ENCODE peak calls at places on chromosome 13, in ten cellular contexts. W is AG04450; T is thoracic aorta; A is NCI-H1694; P is cardiac fibroblast; C is germinal center; Z is ureter; U is stimulated activated CD4-positive, alpha-beta T cell treated with anti-CD3 and anti-CD28 coated beads, Interleukin-4, amount 100 ng/mL, for 4 hours; Y is progenitor cell of endocrine pancreas; V is osteocyte. F is an unnamed sample.

GRCh38 chr13:57739089-57739488 is 107.5 kb downstream of the PCDH17 start:
- DNase-seq in C (no peak), Z (no peak), W (no peak), P (peak; percentile 5), T (no peak), Y (no peak), U (no peak), A (no peak), V (no peak), F (no peak)

GRCh38 chr13:111114362-111115050 is 604 bp upstream of the ARHGEF7 start:
- DNase-seq in P (peak; percentile 48), T (peak; percentile 30), U (peak; percentile 15), C (peak; percentile 40), A (no peak), Y (peak; percentile 37), V (no peak), Z (no peak), W (no peak), F (no peak)

GRCh38 chr13:62302341-62302740 is 886.7 kb upstream of the PCDH20 start:
- DNase-seq in P (no peak), U (no peak), C (no peak), W (no peak), Z (no peak), V (no peak), Y (no peak), T (no peak), A (no peak), F (no peak)

GRCh38 chr13:100513987-100514670 is 74.5 kb downstream of the GGACT start:
- DNase-seq in C (no peak), V (no peak), Z (no peak), P (peak; percentile 5), A (no peak), W (no peak), U (no peak), T (no peak), Y (no peak), F (no peak)

GRCh38 chr13:110713981-110714797 is 689 bp downstream of the ING1 start:
- DNase-seq in A (no peak), P (peak; percentile 50), W (no peak), T (no peak), U (peak; percentile 64), V (no peak), C (peak; percentile 63), Y (peak; percentile 35), Z (peak; percentile 80), F (no peak)

GRCh38 chr13:46172531-46172991 is 9.4 kb downstream of the LCP1 start:
- DNase-seq in Z (no peak), V (no peak), Y (no peak), T (no peak), A (no peak), U (no peak), W (no peak), P (peak; percentile 9), C (no peak), F (no peak)

GRCh38 chr13:26785845-26786630 is 25.5 kb upstream of the GPR12 start:
- DNase-seq in U (peak; percentile 6), T (no peak), Z (peak; percentile 51), V (no peak), Y (no peak), W (no peak), C (peak; percentile 45), P (no peak), A (peak; percentile 11), F (peak; percentile 45)

GRCh38 chr13:28750187-28751045 is 31.6 kb upstream of the SLC46A3 start:
- DNase-seq in U (no peak), Y (no peak), C (no peak), V (peak; percentile 23), W (no peak), Z (no peak), A (no peak), P (peak; percentile 71), T (no peak), F (no peak)

GRCh38 chr13:71730267-71730666 is 136.7 kb downstream of the DACH1 start:
- DNase-seq in U (no peak), T (no peak), A (no peak), Z (no peak), C (no peak), P (no peak), W (no peak), Y (no peak), V (no peak), F (no peak)

GRCh38 chr13:20375871-20376270 is 143.8 kb upstream of the GJB6 start:
- DNase-seq in U (no peak), V (peak; percentile 62), Y (no peak), T (no peak), W (no peak), C (no peak), A (no peak), P (no peak), Z (no peak), F (no peak)

GRCh38 chr13:37534181-37534580 is 64.4 kb downstream of the POSTN start:
- DNase-seq in Y (no peak), T (no peak), C (no peak), W (peak; percentile 68), V (no peak), A (no peak), Z (no peak), P (peak; percentile 93), U (no peak), F (no peak)

GRCh38 chr13:73579574-73580274 is 520.9 kb downstream of the KLF5 start:
- DNase-seq in Y (no peak), V (no peak), U (no peak), P (no peak), A (no peak), C (no peak), T (no peak), W (no peak), Z (no peak), F (no peak)

GRCh38 chr13:37811441-37811840 is 58.1 kb downstream of the TRPC4 start:
- DNase-seq in T (no peak), Y (no peak), A (no peak), C (no peak), V (no peak), W (no peak), P (peak; percentile 55), U (no peak), Z (no peak), F (no peak)

GRCh38 chr13:47433461-47434005 is 536.7 kb upstream of the HTR2A start:
- DNase-seq in A (no peak), U (no peak), V (no peak), W (no peak), P (peak; percentile 27), Y (no peak), Z (no peak), C (no peak), T (no peak), F (no peak)

GRCh38 chr13:28012383-28012782 is 23.9 kb upstream of the URAD start:
- DNase-seq in V (no peak), C (no peak), Z (no peak), T (no peak), P (no peak), W (no peak), A (no peak), U (no peak), Y (no peak), F (no peak)

GRCh38 chr13:29754486-29754806 is 96.0 kb downstream of the UBL3 start:
- DNase-seq in Z (no peak), P (peak; percentile 45), T (no peak), U (peak; percentile 30), W (no peak), A (no peak), V (no peak), Y (no peak), C (no peak), F (peak; percentile 52)

GRCh38 chr13:98746968-98747367 is 5.5 kb downstream of the SLC15A1 start:
- DNase-seq in Z (no peak), V (no peak), C (no peak), T (no peak), W (no peak), P (peak; percentile 55), U (no peak), A (no peak), Y (no peak), F (no peak)

GRCh38 chr13:79581870-79582315 is 100.9 kb downstream of the NDFIP2 start:
- DNase-seq in A (peak; percentile 53), C (no peak), T (no peak), Y (no peak), P (peak; percentile 63), V (peak; percentile 85), Z (no peak), W (no peak), U (no peak), F (no peak)

GRCh38 chr13:33490461-33491327 is 205.1 kb upstream of the STARD13 start:
- DNase-seq in Y (no peak), V (no peak), U (no peak), T (no peak), P (peak; percentile 57), A (no peak), W (no peak), Z (no peak), C (no peak), F (no peak)

GRCh38 chr13:110518150-110518525 is 43.4 kb downstream of the RAB20 start:
- DNase-seq in A (no peak), Z (no peak), T (no peak), U (no peak), V (no peak), P (no peak), W (no peak), C (no peak), Y (no peak), F (no peak)

GRCh38 chr13:77620138-77620537 is 77.3 kb upstream of the SLAIN1 start:
- DNase-seq in C (no peak), P (no peak), U (no peak), V (no peak), A (no peak), Y (no peak), W (no peak), T (no peak), Z (no peak), F (no peak)

GRCh38 chr13:95180513-95181245 is 120.6 kb downstream of the ABCC4 start:
- DNase-seq in Z (no peak), C (no peak), T (no peak), W (no peak), A (no peak), V (no peak), P (no peak), Y (no peak), U (no peak), F (no peak)

GRCh38 chr13:78370231-78370630 is 233.1 kb downstream of the POU4F1 start:
- DNase-seq in A (no peak), V (no peak), T (no peak), C (no peak), Z (no peak), W (no peak), Y (no peak), P (no peak), U (no peak), F (no peak)

GRCh38 chr13:70527553-70527952 is 419.3 kb upstream of the KLHL1 start:
- DNase-seq in C (no peak), Y (no peak), P (no peak), V (no peak), Z (no peak), T (no peak), A (no peak), U (no peak), W (no peak), F (no peak)

GRCh38 chr13:75454497-75454896 is 27.5 kb downstream of the TBC1D4 start:
- DNase-seq in Y (no peak), W (no peak), A (peak; percentile 3), Z (no peak), V (no peak), C (no peak), U (no peak), P (no peak), T (no peak), F (no peak)

GRCh38 chr13:50732712-50733111 is 110.8 kb downstream of the DLEU7 start:
- DNase-seq in C (no peak), W (no peak), U (no peak), A (no peak), Z (no peak), V (no peak), T (no peak), P (peak; percentile 79), Y (no peak), F (no peak)

GRCh38 chr13:91450913-91451312 is 52.5 kb downstream of the GPC5 start:
- DNase-seq in P (no peak), T (no peak), A (no peak), U (no peak), Y (no peak), C (no peak), W (no peak), Z (no peak), V (no peak), F (no peak)

GRCh38 chr13:78201411-78201810 is 282.8 kb upstream of the EDNRB start:
- DNase-seq in U (no peak), T (no peak), A (no peak), C (no peak), Y (no peak), P (no peak), W (no peak), Z (no peak), V (no peak), F (no peak)

F was measured in iPS DF 19.7.